ENCODE peak calls at places on chromosomes 7 and 10, in nine cellular contexts. One of them, this sample, is unnamed.

GRCh38 chr10:93376372-93377296 is 105.5 kb downstream of the MYOF start:
- DNase-seq in left ventricle myocardium inferior: no peak
- DNase-seq in neural crest cell: peak; percentile 52
- DNase-seq in fibroblast of lung: peak; percentile 88
- DNase-seq in fibroblast of mammary gland: peak; percentile 90
- DNase-seq in WTC11: no peak
- DNase-seq in uterus: peak; percentile 68
- DNase-seq in psoas muscle: peak; percentile 18
- DNase-seq in nephron progenitor cell: peak; percentile 33
- DNase-seq in this sample: peak; percentile 45

GRCh38 chr10:5941579-5941978 is 35.8 kb downstream of the IL15RA start:
- DNase-seq in left ventricle myocardium inferior: no peak
- DNase-seq in WTC11: no peak
- DNase-seq in fibroblast of mammary gland: no peak
- DNase-seq in uterus: no peak
- DNase-seq in nephron progenitor cell: peak; percentile 22
- DNase-seq in psoas muscle: no peak
- DNase-seq in neural crest cell: no peak
- DNase-seq in fibroblast of lung: no peak
- DNase-seq in this sample: no peak

GRCh38 chr7:23928391-23928790 is 218.4 kb downstream of the STK31 start:
- DNase-seq in left ventricle myocardium inferior: no peak
- DNase-seq in WTC11: no peak
- DNase-seq in psoas muscle: no peak
- DNase-seq in fibroblast of lung: no peak
- DNase-seq in uterus: no peak
- DNase-seq in neural crest cell: no peak
- DNase-seq in fibroblast of mammary gland: no peak
- DNase-seq in nephron progenitor cell: no peak
- DNase-seq in this sample: no peak

GRCh38 chr7:136074840-136075239 is 97.7 kb upstream of the MTPN start:
- DNase-seq in uterus: no peak
- DNase-seq in WTC11: no peak
- DNase-seq in left ventricle myocardium inferior: no peak
- DNase-seq in neural crest cell: no peak
- DNase-seq in fibroblast of mammary gland: no peak
- DNase-seq in nephron progenitor cell: no peak
- DNase-seq in fibroblast of lung: no peak
- DNase-seq in psoas muscle: no peak
- DNase-seq in this sample: no peak

GRCh38 chr7:105454921-105455320 is 66.2 kb upstream of the SRPK2 start:
- DNase-seq in WTC11: no peak
- DNase-seq in nephron progenitor cell: no peak
- DNase-seq in neural crest cell: no peak
- DNase-seq in psoas muscle: no peak
- DNase-seq in uterus: no peak
- DNase-seq in fibroblast of mammary gland: peak; percentile 31
- DNase-seq in left ventricle myocardium inferior: no peak
- DNase-seq in fibroblast of lung: peak; percentile 15
- DNase-seq in this sample: no peak

GRCh38 chr7:143882020-143882610 is 19.9 kb downstream of the TCAF1 start:
- DNase-seq in fibroblast of mammary gland: peak; percentile 64
- DNase-seq in nephron progenitor cell: peak; percentile 70
- DNase-seq in neural crest cell: peak; percentile 70
- DNase-seq in uterus: peak; percentile 82
- DNase-seq in WTC11: peak; percentile 43
- DNase-seq in fibroblast of lung: peak; percentile 68
- DNase-seq in left ventricle myocardium inferior: peak; percentile 77
- DNase-seq in psoas muscle: peak; percentile 74
- DNase-seq in this sample: peak; percentile 28

GRCh38 chr7:101983147-101983811 is 165.9 kb downstream of the CUX1 start:
- DNase-seq in uterus: no peak
- DNase-seq in fibroblast of lung: no peak
- DNase-seq in fibroblast of mammary gland: no peak
- DNase-seq in psoas muscle: no peak
- DNase-seq in left ventricle myocardium inferior: no peak
- DNase-seq in WTC11: no peak
- DNase-seq in neural crest cell: no peak
- DNase-seq in nephron progenitor cell: no peak
- DNase-seq in this sample: no peak

GRCh38 chr10:111077715-111078504 is 1.1 kb downstream of the ADRA2A start:
- DNase-seq in WTC11: peak; percentile 19
- DNase-seq in neural crest cell: no peak
- DNase-seq in nephron progenitor cell: peak; percentile 23
- DNase-seq in left ventricle myocardium inferior: peak; percentile 30
- DNase-seq in fibroblast of mammary gland: no peak
- DNase-seq in uterus: no peak
- DNase-seq in psoas muscle: peak; percentile 29
- DNase-seq in fibroblast of lung: no peak
- DNase-seq in this sample: no peak

GRCh38 chr10:3986407-3987141 is 201.6 kb upstream of the KLF6 start:
- DNase-seq in fibroblast of lung: no peak
- DNase-seq in fibroblast of mammary gland: no peak
- DNase-seq in neural crest cell: no peak
- DNase-seq in left ventricle myocardium inferior: no peak
- DNase-seq in WTC11: no peak
- DNase-seq in nephron progenitor cell: no peak
- DNase-seq in uterus: no peak
- DNase-seq in psoas muscle: no peak
- DNase-seq in this sample: no peak

GRCh38 chr10:103556383-103557007 is 63.0 kb downstream of the NEURL1 start:
- DNase-seq in neural crest cell: no peak
- DNase-seq in left ventricle myocardium inferior: no peak
- DNase-seq in uterus: no peak
- DNase-seq in psoas muscle: no peak
- DNase-seq in nephron progenitor cell: no peak
- DNase-seq in fibroblast of mammary gland: no peak
- DNase-seq in WTC11: no peak
- DNase-seq in fibroblast of lung: no peak
- DNase-seq in this sample: no peak

GRCh38 chr7:159192013-159192412 is 47.3 kb upstream of the VIPR2 start:
- DNase-seq in neural crest cell: no peak
- DNase-seq in fibroblast of mammary gland: no peak
- DNase-seq in uterus: no peak
- DNase-seq in nephron progenitor cell: no peak
- DNase-seq in fibroblast of lung: no peak
- DNase-seq in left ventricle myocardium inferior: no peak
- DNase-seq in psoas muscle: no peak
- DNase-seq in WTC11: no peak
- DNase-seq in this sample: no peak

DNA sequence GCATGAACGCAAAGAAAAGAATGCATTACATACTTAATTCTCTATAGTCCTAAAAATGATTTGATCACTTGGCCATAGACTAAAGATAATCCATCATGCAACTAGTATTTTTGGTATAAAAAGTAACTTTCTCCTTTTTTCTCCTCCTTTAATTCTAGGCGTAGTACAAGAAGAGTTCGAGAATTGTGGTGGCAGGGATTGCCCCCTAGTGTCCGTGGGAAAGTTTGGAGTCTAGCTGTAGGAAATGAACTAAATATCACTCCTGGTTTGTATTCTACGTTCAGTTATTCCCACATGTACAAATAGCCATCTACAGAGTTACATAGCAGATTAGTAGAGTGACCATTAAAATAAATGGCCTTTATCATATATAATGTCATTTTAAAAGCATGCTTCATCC is 45.5 kb upstream of the HELLS start:
- DNase-seq in WTC11: no peak
- DNase-seq in neural crest cell: no peak
- DNase-seq in left ventricle myocardium inferior: no peak
- DNase-seq in fibroblast of lung: no peak
- DNase-seq in uterus: no peak
- DNase-seq in psoas muscle: no peak
- DNase-seq in fibroblast of mammary gland: peak; percentile 12
- DNase-seq in nephron progenitor cell: no peak
- DNase-seq in this sample: no peak
- TF ChIP-seq CTCF in WTC11: no peak
- TF ChIP-seq CTCF in neural crest cell: peak; percentile 53
- TF ChIP-seq CTCF in left ventricle myocardium inferior: peak; percentile 36
- TF ChIP-seq CTCF in fibroblast of lung: peak; percentile 57
- TF ChIP-seq CTCF in uterus: no peak
- TF ChIP-seq CTCF in psoas muscle: no peak
- TF ChIP-seq CTCF in fibroblast of mammary gland: peak; percentile 50
- TF ChIP-seq CTCF in nephron progenitor cell: peak; percentile 18
- TF ChIP-seq CTCF in this sample: peak; percentile 48

GRCh38 chr10:32650246-32650655 is 204.3 kb downstream of the CCDC7 start:
- DNase-seq in uterus: no peak
- DNase-seq in fibroblast of mammary gland: peak; percentile 5
- DNase-seq in psoas muscle: no peak
- DNase-seq in nephron progenitor cell: no peak
- DNase-seq in fibroblast of lung: peak; percentile 0
- DNase-seq in left ventricle myocardium inferior: no peak
- DNase-seq in neural crest cell: no peak
- DNase-seq in WTC11: no peak
- DNase-seq in this sample: no peak
- TF ChIP-seq CTCF in uterus: no peak
- TF ChIP-seq CTCF in fibroblast of mammary gland: no peak
- TF ChIP-seq CTCF in psoas muscle: no peak
- TF ChIP-seq CTCF in nephron progenitor cell: no peak
- TF ChIP-seq CTCF in fibroblast of lung: peak; percentile 11
- TF ChIP-seq CTCF in left ventricle myocardium inferior: no peak
- TF ChIP-seq CTCF in neural crest cell: no peak
- TF ChIP-seq CTCF in WTC11: no peak
- TF ChIP-seq CTCF in this sample: no peak

DNA sequence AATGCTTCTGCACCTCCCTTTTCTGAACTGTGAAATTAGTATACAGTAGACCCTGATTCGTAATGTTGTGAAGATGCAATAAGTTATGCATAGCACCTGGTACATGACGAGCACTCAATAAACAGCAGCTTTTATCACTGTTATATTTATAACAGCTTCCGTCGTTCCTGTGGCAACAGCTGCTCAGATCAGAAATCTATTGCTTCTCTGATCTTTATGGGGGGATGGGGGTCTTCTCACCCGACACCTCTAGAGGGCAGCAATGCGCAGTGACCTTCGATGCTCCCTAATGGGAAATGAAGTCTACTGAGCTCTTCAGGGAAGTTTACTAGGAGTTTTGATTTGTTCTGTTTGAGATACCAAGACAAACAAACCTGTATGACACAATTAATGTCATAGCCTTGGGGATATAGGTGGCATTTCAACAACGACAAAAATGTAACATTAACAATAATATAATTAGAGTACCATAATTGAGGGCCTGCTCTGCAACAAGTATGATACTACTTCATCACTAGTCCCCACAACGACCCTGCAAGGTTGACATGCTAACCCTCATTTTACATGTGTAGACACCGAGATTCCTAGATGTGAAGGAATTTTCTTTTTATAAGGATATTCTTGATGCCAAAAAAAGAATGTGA is 289.6 kb downstream of the SFMBT2 start:
- DNase-seq in psoas muscle: peak; percentile 36
- DNase-seq in fibroblast of lung: peak; percentile 15
- DNase-seq in uterus: peak; percentile 38
- DNase-seq in WTC11: peak; percentile 77
- DNase-seq in neural crest cell: peak; percentile 68
- DNase-seq in nephron progenitor cell: peak; percentile 79
- DNase-seq in left ventricle myocardium inferior: peak; percentile 46
- DNase-seq in fibroblast of mammary gland: peak; percentile 40
- DNase-seq in this sample: peak; percentile 49
- TF ChIP-seq CTCF in psoas muscle: peak; percentile 32
- TF ChIP-seq CTCF in fibroblast of lung: peak; percentile 75
- TF ChIP-seq CTCF in uterus: peak; percentile 43
- TF ChIP-seq CTCF in WTC11: peak; percentile 61
- TF ChIP-seq CTCF in neural crest cell: peak; percentile 71
- TF ChIP-seq CTCF in nephron progenitor cell: peak; percentile 84
- TF ChIP-seq CTCF in left ventricle myocardium inferior: peak; percentile 82
- TF ChIP-seq CTCF in fibroblast of mammary gland: peak; percentile 71
- TF ChIP-seq CTCF in this sample: peak; percentile 80

GRCh38 chr10:58643029-58643428 is 130.4 kb downstream of the BICC1 start:
- DNase-seq in neural crest cell: no peak
- DNase-seq in left ventricle myocardium inferior: no peak
- DNase-seq in fibroblast of lung: no peak
- DNase-seq in WTC11: no peak
- DNase-seq in uterus: no peak
- DNase-seq in psoas muscle: no peak
- DNase-seq in fibroblast of mammary gland: no peak
- DNase-seq in nephron progenitor cell: no peak
- DNase-seq in this sample: no peak

GRCh38 chr10:58642283-58642682 is 129.6 kb downstream of the BICC1 start:
- DNase-seq in uterus: no peak
- DNase-seq in nephron progenitor cell: no peak
- DNase-seq in neural crest cell: no peak
- DNase-seq in fibroblast of lung: peak; percentile 74
- DNase-seq in psoas muscle: no peak
- DNase-seq in fibroblast of mammary gland: peak; percentile 97
- DNase-seq in WTC11: no peak
- DNase-seq in left ventricle myocardium inferior: no peak
- DNase-seq in this sample: no peak

GRCh38 chr10:58638406-58638805 is 125.7 kb downstream of the BICC1 start:
- DNase-seq in WTC11: no peak
- DNase-seq in psoas muscle: no peak
- DNase-seq in uterus: no peak
- DNase-seq in neural crest cell: no peak
- DNase-seq in nephron progenitor cell: no peak
- DNase-seq in fibroblast of lung: peak; percentile 80
- DNase-seq in left ventricle myocardium inferior: no peak
- DNase-seq in fibroblast of mammary gland: peak; percentile 59
- DNase-seq in this sample: no peak

GRCh38 chr10:58641708-58642107 is 129.0 kb downstream of the BICC1 start:
- DNase-seq in psoas muscle: no peak
- DNase-seq in neural crest cell: no peak
- DNase-seq in fibroblast of lung: peak; percentile 95
- DNase-seq in uterus: no peak
- DNase-seq in fibroblast of mammary gland: peak; percentile 93
- DNase-seq in left ventricle myocardium inferior: no peak
- DNase-seq in WTC11: no peak
- DNase-seq in nephron progenitor cell: no peak
- DNase-seq in this sample: no peak

DNA sequence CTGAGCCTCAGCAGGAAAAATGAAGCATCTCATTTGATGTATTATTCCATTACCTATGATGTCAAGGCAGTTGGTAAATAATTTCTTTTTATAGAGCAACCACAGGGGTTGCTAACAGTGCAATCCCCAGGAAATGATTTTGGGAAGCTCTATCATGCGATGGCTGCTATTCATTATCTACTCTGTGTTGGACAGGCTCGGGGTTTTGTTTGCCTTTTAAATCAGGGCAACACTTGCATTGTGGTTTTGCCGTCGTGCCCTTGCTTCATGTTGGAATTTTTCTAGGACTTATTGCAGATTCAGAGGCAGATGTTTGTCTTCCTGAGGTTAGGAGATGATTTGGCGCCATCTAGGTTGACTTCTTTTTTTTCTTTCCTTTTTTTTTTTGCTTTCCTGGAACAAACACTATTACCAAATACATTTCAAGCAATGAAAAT is 128.4 kb downstream of the BICC1 start:
- DNase-seq in WTC11: no peak
- DNase-seq in psoas muscle: no peak
- DNase-seq in left ventricle myocardium inferior: no peak
- DNase-seq in fibroblast of lung: peak; percentile 99
- DNase-seq in uterus: no peak
- DNase-seq in fibroblast of mammary gland: peak; percentile 99
- DNase-seq in nephron progenitor cell: no peak
- DNase-seq in neural crest cell: no peak
- DNase-seq in this sample: no peak
- TF ChIP-seq CTCF in WTC11: no peak
- TF ChIP-seq CTCF in psoas muscle: no peak
- TF ChIP-seq CTCF in left ventricle myocardium inferior: peak; percentile 20
- TF ChIP-seq CTCF in fibroblast of lung: peak; percentile 43
- TF ChIP-seq CTCF in uterus: peak; percentile 10
- TF ChIP-seq CTCF in fibroblast of mammary gland: peak; percentile 45
- TF ChIP-seq CTCF in nephron progenitor cell: no peak
- TF ChIP-seq CTCF in neural crest cell: peak; percentile 45
- TF ChIP-seq CTCF in this sample: no peak